ENCODE peak calls at places on chromosomes 13 and 19, in four cellular contexts. One of them, this sample, is unnamed.

GRCh38 chr19:35716735-35716984 is 1.1 kb upstream of the KMT2B start:
- DNase-seq in mesenchymal stem cell: no peak
- DNase-seq in IMR-90: no peak
- DNase-seq in neuronal stem cell: no peak
- DNase-seq in this sample: no peak

GRCh38 chr13:44801990-44802389 is 187.3 kb downstream of the NUFIP1 start:
- DNase-seq in mesenchymal stem cell: peak
- DNase-seq in IMR-90: peak
- DNase-seq in neuronal stem cell: no peak
- DNase-seq in this sample: no peak

GRCh38 chr13:37534181-37534580 is 64.4 kb downstream of the POSTN start:
- DNase-seq in neuronal stem cell: no peak
- DNase-seq in IMR-90: peak
- DNase-seq in mesenchymal stem cell: no peak
- DNase-seq in this sample: no peak

GRCh38 chr13:50006426-50007135 is 8.7 kb upstream of the KCNRG start:
- DNase-seq in IMR-90: peak
- DNase-seq in mesenchymal stem cell: no peak
- DNase-seq in neuronal stem cell: no peak
- DNase-seq in this sample: no peak

GRCh38 chr13:114283581-114283980 is 2.2 kb downstream of the UPF3A start:
- DNase-seq in IMR-90: peak
- DNase-seq in mesenchymal stem cell: peak
- DNase-seq in neuronal stem cell: no peak
- DNase-seq in this sample: no peak

GRCh38 chr19:52248256-52248655 is 21.1 kb upstream of the ZNF766 start:
- DNase-seq in neuronal stem cell: no peak
- DNase-seq in mesenchymal stem cell: peak
- DNase-seq in IMR-90: peak
- DNase-seq in this sample: peak

GRCh38 chr13:101219609-101220265 is 196.6 kb downstream of the NALCN start:
- DNase-seq in neuronal stem cell: no peak
- DNase-seq in IMR-90: no peak
- DNase-seq in mesenchymal stem cell: no peak
- DNase-seq in this sample: no peak

GRCh38 chr19:37695144-37695899 is 24.2 kb downstream of the ZNF607 start:
- DNase-seq in neuronal stem cell: no peak
- DNase-seq in IMR-90: no peak
- DNase-seq in mesenchymal stem cell: no peak
- DNase-seq in this sample: peak

GRCh38 chr13:47680752-47681151 is 320.3 kb downstream of the SUCLA2 start:
- DNase-seq in mesenchymal stem cell: peak
- DNase-seq in IMR-90: peak
- DNase-seq in neuronal stem cell: no peak
- DNase-seq in this sample: no peak

GRCh38 chr19:38556521-38557174 is 61.1 kb downstream of the MAP4K1 start:
- DNase-seq in IMR-90: no peak
- DNase-seq in mesenchymal stem cell: no peak
- DNase-seq in neuronal stem cell: no peak
- DNase-seq in this sample: no peak

GRCh38 chr13:66634384-66634783 is 595.8 kb downstream of the PCDH9 start:
- DNase-seq in neuronal stem cell: no peak
- DNase-seq in IMR-90: peak
- DNase-seq in mesenchymal stem cell: no peak
- DNase-seq in this sample: no peak

GRCh38 chr13:45916859-45917418 is 65.4 kb upstream of the SIAH3 start:
- DNase-seq in mesenchymal stem cell: no peak
- DNase-seq in neuronal stem cell: no peak
- DNase-seq in IMR-90: no peak
- DNase-seq in this sample: no peak

GRCh38 chr19:18349524-18350128 is 9.2 kb downstream of the PGPEP1 start:
- DNase-seq in neuronal stem cell: no peak
- DNase-seq in IMR-90: peak
- DNase-seq in mesenchymal stem cell: peak
- DNase-seq in this sample: no peak

GRCh38 chr13:110343241-110343865 is 36.3 kb downstream of the COL4A2 start:
- DNase-seq in mesenchymal stem cell: no peak
- DNase-seq in IMR-90: no peak
- DNase-seq in neuronal stem cell: no peak
- DNase-seq in this sample: no peak

GRCh38 chr13:21673592-21674270 is 2.9 kb downstream of the FGF9 start:
- DNase-seq in neuronal stem cell: peak
- DNase-seq in IMR-90: peak
- DNase-seq in mesenchymal stem cell: peak
- DNase-seq in this sample: peak

GRCh38 chr13:60584976-60585375 is 188.0 kb downstream of the TDRD3 start:
- DNase-seq in neuronal stem cell: no peak
- DNase-seq in IMR-90: no peak
- DNase-seq in mesenchymal stem cell: no peak
- DNase-seq in this sample: peak

GRCh38 chr19:36420961-36421748 is 2.7 kb upstream of the ZFP82 start:
- DNase-seq in mesenchymal stem cell: peak
- DNase-seq in IMR-90: peak
- DNase-seq in neuronal stem cell: peak
- DNase-seq in this sample: peak

GRCh38 chr13:24693862-24694471 is 13.8 kb downstream of the ATP12A start:
- DNase-seq in mesenchymal stem cell: peak
- DNase-seq in neuronal stem cell: peak
- DNase-seq in IMR-90: peak
- DNase-seq in this sample: peak

GRCh38 chr19:23273022-23273593 is 22.9 kb upstream of the ZNF724 start:
- DNase-seq in IMR-90: no peak
- DNase-seq in neuronal stem cell: no peak
- DNase-seq in mesenchymal stem cell: peak
- DNase-seq in this sample: no peak

GRCh38 chr13:31477961-31478360 is 261.4 kb upstream of the RXFP2 start:
- DNase-seq in neuronal stem cell: no peak
- DNase-seq in mesenchymal stem cell: no peak
- DNase-seq in IMR-90: peak
- DNase-seq in this sample: no peak

GRCh38 chr13:62119739-62120700 is 704.4 kb upstream of the PCDH20 start:
- DNase-seq in neuronal stem cell: no peak
- DNase-seq in IMR-90: peak
- DNase-seq in mesenchymal stem cell: peak
- DNase-seq in this sample: no peak

GRCh38 chr13:50292082-50292481 is 276.8 kb downstream of the KCNRG start:
- DNase-seq in mesenchymal stem cell: peak
- DNase-seq in IMR-90: no peak
- DNase-seq in neuronal stem cell: no peak
- DNase-seq in this sample: no peak

GRCh38 chr13:75512253-75512652 is 25.4 kb downstream of the COMMD6 start:
- DNase-seq in mesenchymal stem cell: peak
- DNase-seq in neuronal stem cell: no peak
- DNase-seq in IMR-90: no peak
- DNase-seq in this sample: no peak

GRCh38 chr19:18514800-18515682 is 6.8 kb downstream of the ELL start:
- DNase-seq in neuronal stem cell: no peak
- DNase-seq in IMR-90: peak
- DNase-seq in mesenchymal stem cell: peak
- DNase-seq in this sample: no peak

GRCh38 chr19:55088543-55089265 is 13.0 kb downstream of the EPS8L1 start:
- DNase-seq in neuronal stem cell: peak
- DNase-seq in IMR-90: peak
- DNase-seq in mesenchymal stem cell: peak
- DNase-seq in this sample: peak

GRCh38 chr13:20714161-20714560 is 10.7 kb downstream of the IL17D start:
- DNase-seq in IMR-90: no peak
- DNase-seq in neuronal stem cell: no peak
- DNase-seq in mesenchymal stem cell: no peak
- DNase-seq in this sample: no peak

GRCh38 chr13:46617382-46617781 is 64.4 kb downstream of the LRCH1 start:
- DNase-seq in mesenchymal stem cell: no peak
- DNase-seq in IMR-90: peak
- DNase-seq in neuronal stem cell: no peak
- DNase-seq in this sample: no peak

GRCh38 chr13:86446311-86446710 is 647.1 kb upstream of the SLITRK6 start:
- DNase-seq in neuronal stem cell: no peak
- DNase-seq in IMR-90: peak
- DNase-seq in mesenchymal stem cell: no peak
- DNase-seq in this sample: peak

GRCh38 chr13:99756281-99756680 is 215.3 kb downstream of the ZIC5 start:
- DNase-seq in neuronal stem cell: no peak
- DNase-seq in IMR-90: no peak
- DNase-seq in mesenchymal stem cell: no peak
- DNase-seq in this sample: no peak

GRCh38 chr19:53333071-53333465 is 481 bp upstream of the ZNF845 start:
- DNase-seq in mesenchymal stem cell: no peak
- DNase-seq in neuronal stem cell: no peak
- DNase-seq in IMR-90: no peak
- DNase-seq in this sample: peak

GRCh38 chr19:5093953-5094718 is 125.2 kb downstream of the KDM4B start:
- DNase-seq in neuronal stem cell: no peak
- DNase-seq in IMR-90: no peak
- DNase-seq in mesenchymal stem cell: no peak
- DNase-seq in this sample: no peak

GRCh38 chr13:114049626-114050101 is 75.8 kb upstream of the C13orf46 start:
- DNase-seq in IMR-90: no peak
- DNase-seq in neuronal stem cell: no peak
- DNase-seq in mesenchymal stem cell: no peak
- DNase-seq in this sample: no peak

GRCh38 chr13:73142091-73142490 is 83.3 kb downstream of the KLF5 start:
- DNase-seq in neuronal stem cell: no peak
- DNase-seq in mesenchymal stem cell: no peak
- DNase-seq in IMR-90: no peak
- DNase-seq in this sample: no peak

GRCh38 chr19:52786078-52786463 is 520 bp downstream of the ZNF600 start:
- DNase-seq in neuronal stem cell: no peak
- DNase-seq in IMR-90: no peak
- DNase-seq in mesenchymal stem cell: no peak
- DNase-seq in this sample: no peak

GRCh38 chr13:78999494-78999893 is 340.5 kb upstream of the OBI1 start:
- DNase-seq in mesenchymal stem cell: no peak
- DNase-seq in neuronal stem cell: no peak
- DNase-seq in IMR-90: no peak
- DNase-seq in this sample: no peak

GRCh38 chr13:74080762-74081161 is 53.4 kb downstream of the KLF12 start:
- DNase-seq in mesenchymal stem cell: no peak
- DNase-seq in IMR-90: no peak
- DNase-seq in neuronal stem cell: no peak
- DNase-seq in this sample: no peak

GRCh38 chr13:41970022-41970421 is 9.1 kb upstream of the VWA8 start:
- DNase-seq in IMR-90: no peak
- DNase-seq in mesenchymal stem cell: no peak
- DNase-seq in neuronal stem cell: no peak
- DNase-seq in this sample: no peak

GRCh38 chr19:55581145-55581827 is 638 bp upstream of the ZNF579 start:
- DNase-seq in IMR-90: no peak
- DNase-seq in mesenchymal stem cell: peak
- DNase-seq in neuronal stem cell: no peak
- DNase-seq in this sample: peak

GRCh38 chr19:32240316-32240715 is 105.1 kb upstream of the ZNF507 start:
- DNase-seq in IMR-90: no peak
- DNase-seq in mesenchymal stem cell: no peak
- DNase-seq in neuronal stem cell: no peak
- DNase-seq in this sample: no peak

DNA sequence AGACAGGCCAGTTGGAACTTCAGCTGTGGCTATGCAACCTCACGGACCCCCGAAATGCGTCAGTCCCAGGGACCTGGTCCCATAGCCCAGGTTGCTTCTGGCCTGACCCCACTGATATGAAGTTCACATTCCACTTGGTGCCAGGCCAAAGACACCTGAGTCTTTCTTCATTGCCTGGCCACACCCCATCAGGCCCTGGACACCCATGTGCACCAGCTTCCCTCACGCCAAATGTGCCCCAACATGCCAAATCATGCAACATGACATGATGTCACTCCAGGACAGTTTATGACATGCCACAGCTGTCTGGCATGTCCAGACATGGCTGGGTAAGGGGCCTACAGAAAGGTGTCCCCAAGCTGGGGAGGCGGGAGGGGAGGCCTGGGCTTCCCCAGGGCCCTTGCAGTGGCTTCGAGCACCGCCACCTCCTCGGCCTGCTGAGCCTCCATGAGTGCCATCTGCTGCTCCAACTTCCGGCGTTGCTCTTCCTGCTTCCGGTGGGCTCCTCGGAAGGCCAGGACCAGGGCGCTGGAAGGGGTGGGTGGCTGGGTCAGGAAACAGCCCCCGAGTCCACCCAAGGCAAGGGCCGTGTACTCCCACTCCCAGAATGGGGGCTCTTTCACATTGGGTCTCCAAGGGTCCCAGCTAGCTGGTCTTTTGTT is 4.3 kb upstream of the NR2F6 start:
- DNase-seq in mesenchymal stem cell: no peak
- DNase-seq in IMR-90: no peak
- DNase-seq in neuronal stem cell: no peak
- DNase-seq in this sample: no peak
- H3K4ac ChIP-seq in mesenchymal stem cell: peak
- H3K4ac ChIP-seq in IMR-90: no peak
- H3K4ac ChIP-seq in neuronal stem cell: no peak
- H3K4ac ChIP-seq in this sample: no peak

GRCh38 chr19:3572855-3573161 is at the start of gene HMG20B:
- DNase-seq in mesenchymal stem cell: no peak
- DNase-seq in neuronal stem cell: no peak
- DNase-seq in IMR-90: no peak
- DNase-seq in this sample: no peak
- H3K4ac ChIP-seq in mesenchymal stem cell: peak
- H3K4ac ChIP-seq in neuronal stem cell: peak
- H3K4ac ChIP-seq in IMR-90: peak
- H3K4ac ChIP-seq in this sample: no peak

GRCh38 chr19:48954011-48954594 is 572 bp upstream of the BAX start:
- DNase-seq in IMR-90: no peak
- DNase-seq in mesenchymal stem cell: no peak
- DNase-seq in neuronal stem cell: no peak
- DNase-seq in this sample: no peak
- H3K4ac ChIP-seq in IMR-90: peak
- H3K4ac ChIP-seq in mesenchymal stem cell: peak
- H3K4ac ChIP-seq in neuronal stem cell: no peak
- H3K4ac ChIP-seq in this sample: no peak

GRCh38 chr19:40691421-40692211 is 1.2 kb upstream of the NUMBL start:
- DNase-seq in neuronal stem cell: no peak
- DNase-seq in mesenchymal stem cell: peak
- DNase-seq in IMR-90: no peak
- DNase-seq in this sample: peak
- H3K4ac ChIP-seq in neuronal stem cell: peak
- H3K4ac ChIP-seq in mesenchymal stem cell: peak
- H3K4ac ChIP-seq in IMR-90: peak
- H3K4ac ChIP-seq in this sample: no peak

This sample was measured in H9.